ENCODE peak calls at places on chromosomes 16 and 17, in six cellular contexts. L is MCF 10A; Q is CD4-positive, CD25-positive, alpha-beta regulatory T cell; H is ascending aorta; D is GM04503; O is MV-4-11. E is an unnamed sample.
A peak's percentile ranks its signal among the peaks of the same experiment; 100 is the strongest.

GRCh38 chr16:76222087-76222486 is 55.1 kb upstream of the CNTNAP4 start:
- DNase-seq in L (no peak), Q (no peak), H (no peak), D (no peak), O (no peak), E (no peak)

GRCh38 chr17:14010999-14011692 is 58.2 kb upstream of the COX10 start:
- DNase-seq in L (no peak), Q (no peak), H (no peak), D (no peak), O (no peak), E (no peak)

GRCh38 chr17:48609754-48610281 is 999 bp downstream of the HOXB7 start:
- DNase-seq in L (no peak), Q (no peak), H (no peak), D (no peak), O (no peak), E (no peak)

GRCh38 chr16:19913306-19913717 is 28.7 kb upstream of the GPRC5B start:
- DNase-seq in L (no peak), Q (no peak), H (no peak), D (no peak), O (no peak), E (no peak)

GRCh38 chr17:7834554-7834890 is 505 bp downstream of the KDM6B start:
- DNase-seq in L (no peak), Q (no peak), H (peak; percentile 84), D (no peak), O (peak; percentile 50), E (no peak)

GRCh38 chr17:36920032-36921000 is 17.0 kb upstream of the LHX1 start:
- DNase-seq in L (peak; percentile 63), Q (no peak), H (no peak), D (no peak), O (no peak), E (no peak)

GRCh38 chr16:81005644-81006471 is 827 bp downstream of the CMC2 start:
- DNase-seq in L (peak; percentile 59), Q (no peak), H (no peak), D (no peak), O (no peak), E (no peak)

GRCh38 chr17:6430769-6431168 is 4.2 kb downstream of the AIPL1 start:
- DNase-seq in L (no peak), Q (no peak), H (no peak), D (no peak), O (peak; percentile 8), E (no peak)

GRCh38 chr17:52159810-52160578 is 1.5 kb upstream of the CA10 start:
- DNase-seq in L (no peak), Q (no peak), H (no peak), D (no peak), O (no peak), E (no peak)

GRCh38 chr16:65121870-65122723 is at the start of gene CDH11:
- DNase-seq in L (peak; percentile 14), Q (no peak), H (peak; percentile 85), D (no peak), O (no peak), E (no peak)

GRCh38 chr17:73432624-73433190 is 120.9 kb upstream of the CDC42EP4 start:
- DNase-seq in L (no peak), Q (no peak), H (no peak), D (no peak), O (no peak), E (no peak)

E was measured in SIG-M5.